ENCODE peak calls at places on chromosome 1, in six cellular contexts. One of them, this sample, is unnamed.

GRCh38 chr1:54453509-54453908 is 47.3 kb upstream of the SSBP3 start:
- DNase-seq in adrenal gland: no peak
- DNase-seq in neuronal stem cell: no peak
- DNase-seq in dorsolateral prefrontal cortex: no peak
- DNase-seq in prostate gland: no peak
- DNase-seq in MG63: no peak
- DNase-seq in this sample: no peak

GRCh38 chr1:158071106-158071505 is 77.7 kb downstream of the KIRREL1 start:
- DNase-seq in MG63: no peak
- DNase-seq in adrenal gland: no peak
- DNase-seq in dorsolateral prefrontal cortex: peak
- DNase-seq in neuronal stem cell: no peak
- DNase-seq in prostate gland: no peak
- DNase-seq in this sample: no peak

GRCh38 chr1:2088434-2088833 is 38.2 kb downstream of the PRKCZ start:
- DNase-seq in prostate gland: no peak
- DNase-seq in MG63: peak
- DNase-seq in dorsolateral prefrontal cortex: no peak
- DNase-seq in neuronal stem cell: no peak
- DNase-seq in adrenal gland: peak
- DNase-seq in this sample: no peak

GRCh38 chr1:81954388-81955023 is 153.8 kb downstream of the ADGRL2 start:
- DNase-seq in MG63: no peak
- DNase-seq in dorsolateral prefrontal cortex: no peak
- DNase-seq in adrenal gland: no peak
- DNase-seq in neuronal stem cell: no peak
- DNase-seq in prostate gland: no peak
- DNase-seq in this sample: no peak

GRCh38 chr1:210448293-210448892 is 119.7 kb downstream of the HHAT start:
- DNase-seq in adrenal gland: peak
- DNase-seq in prostate gland: peak
- DNase-seq in neuronal stem cell: peak
- DNase-seq in dorsolateral prefrontal cortex: no peak
- DNase-seq in MG63: no peak
- DNase-seq in this sample: no peak

GRCh38 chr1:66951513-66951912 is 26.7 kb downstream of the MIER1 start:
- DNase-seq in adrenal gland: no peak
- DNase-seq in MG63: peak
- DNase-seq in neuronal stem cell: no peak
- DNase-seq in prostate gland: no peak
- DNase-seq in dorsolateral prefrontal cortex: no peak
- DNase-seq in this sample: no peak

GRCh38 chr1:32972814-32973428 is 8.3 kb upstream of the RNF19B start:
- DNase-seq in prostate gland: peak
- DNase-seq in MG63: no peak
- DNase-seq in dorsolateral prefrontal cortex: peak
- DNase-seq in neuronal stem cell: peak
- DNase-seq in adrenal gland: peak
- DNase-seq in this sample: peak

GRCh38 chr1:162732094-162732493 is 58.4 kb upstream of the HSD17B7 start:
- DNase-seq in adrenal gland: no peak
- DNase-seq in MG63: no peak
- DNase-seq in prostate gland: no peak
- DNase-seq in neuronal stem cell: no peak
- DNase-seq in dorsolateral prefrontal cortex: no peak
- DNase-seq in this sample: no peak

GRCh38 chr1:27116697-27117096 is 38.2 kb downstream of the SLC9A1 start:
- DNase-seq in prostate gland: no peak
- DNase-seq in MG63: no peak
- DNase-seq in adrenal gland: peak
- DNase-seq in dorsolateral prefrontal cortex: no peak
- DNase-seq in neuronal stem cell: no peak
- DNase-seq in this sample: no peak

GRCh38 chr1:43835141-43836021 is 98.2 kb upstream of the ARTN start:
- DNase-seq in adrenal gland: peak
- DNase-seq in MG63: peak
- DNase-seq in prostate gland: no peak
- DNase-seq in dorsolateral prefrontal cortex: no peak
- DNase-seq in neuronal stem cell: no peak
- DNase-seq in this sample: no peak

GRCh38 chr1:150765229-150765976 is at the start of gene CTSS:
- DNase-seq in neuronal stem cell: no peak
- DNase-seq in prostate gland: no peak
- DNase-seq in MG63: no peak
- DNase-seq in dorsolateral prefrontal cortex: no peak
- DNase-seq in adrenal gland: no peak
- DNase-seq in this sample: no peak
- H3K4me3 ChIP-seq in neuronal stem cell: no peak
- H3K4me3 ChIP-seq in prostate gland: peak
- H3K4me3 ChIP-seq in MG63: peak
- H3K4me3 ChIP-seq in dorsolateral prefrontal cortex: peak
- H3K4me3 ChIP-seq in adrenal gland: no peak
- H3K4me3 ChIP-seq in this sample: peak

GRCh38 chr1:65056234-65056633 is 89.9 kb upstream of the JAK1 start:
- DNase-seq in dorsolateral prefrontal cortex: no peak
- DNase-seq in prostate gland: no peak
- DNase-seq in MG63: no peak
- DNase-seq in adrenal gland: no peak
- DNase-seq in neuronal stem cell: no peak
- DNase-seq in this sample: no peak
- H3K4me3 ChIP-seq in dorsolateral prefrontal cortex: no peak
- H3K4me3 ChIP-seq in prostate gland: no peak
- H3K4me3 ChIP-seq in MG63: no peak
- H3K4me3 ChIP-seq in adrenal gland: no peak
- H3K4me3 ChIP-seq in neuronal stem cell: no peak
- H3K4me3 ChIP-seq in this sample: no peak

DNA sequence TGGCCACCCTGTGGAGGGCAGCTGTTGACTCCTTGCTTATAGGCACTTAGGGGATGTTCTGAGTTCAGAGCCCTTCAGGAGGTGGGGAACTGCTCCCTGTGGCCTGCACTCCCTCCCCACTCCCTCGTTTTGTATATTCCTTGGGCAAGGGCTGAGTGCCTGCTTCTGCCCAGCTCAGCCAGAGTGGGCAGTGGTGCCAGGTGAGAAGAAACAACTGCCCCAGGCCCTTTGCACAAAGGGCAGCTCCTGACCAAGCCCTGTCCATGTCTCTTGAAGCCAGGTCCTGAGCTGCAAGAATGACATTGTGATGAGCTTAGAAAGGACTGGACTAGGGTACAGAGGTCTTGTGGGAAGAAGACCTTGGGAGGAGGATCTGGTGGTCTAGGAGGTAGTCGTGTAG is 2.2 kb downstream of the AGTRAP start:
- DNase-seq in neuronal stem cell: no peak
- DNase-seq in dorsolateral prefrontal cortex: no peak
- DNase-seq in prostate gland: no peak
- DNase-seq in MG63: no peak
- DNase-seq in adrenal gland: no peak
- DNase-seq in this sample: no peak
- H3K4me3 ChIP-seq in neuronal stem cell: no peak
- H3K4me3 ChIP-seq in dorsolateral prefrontal cortex: no peak
- H3K4me3 ChIP-seq in prostate gland: no peak
- H3K4me3 ChIP-seq in MG63: no peak
- H3K4me3 ChIP-seq in adrenal gland: no peak
- H3K4me3 ChIP-seq in this sample: no peak

DNA sequence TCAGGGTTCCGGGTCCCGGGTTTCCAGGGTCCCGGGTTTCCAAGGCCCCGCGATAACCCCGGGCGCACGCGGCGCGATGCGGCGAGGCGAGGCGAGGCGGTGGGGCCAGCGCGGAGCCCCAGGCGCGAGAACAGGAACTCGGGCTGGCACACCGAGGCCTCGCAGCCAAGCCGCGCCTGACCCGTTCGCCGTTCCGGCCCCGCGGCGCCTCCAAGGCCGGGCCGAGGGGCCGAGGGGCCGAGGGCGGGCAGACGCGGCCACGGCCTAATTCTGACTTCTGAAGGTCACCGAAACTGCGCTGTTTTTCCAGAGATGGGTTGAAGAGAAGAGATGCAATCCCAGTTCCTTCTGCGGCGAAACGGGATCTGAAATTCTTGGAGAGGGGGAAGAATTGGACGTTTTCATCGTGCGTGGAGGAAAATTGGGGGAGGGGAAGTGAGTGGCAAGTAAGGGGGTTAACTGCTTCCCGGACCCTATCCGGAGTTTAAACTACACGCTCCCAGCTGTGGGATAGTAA is 8.3 kb downstream of the TBX15 start:
- DNase-seq in prostate gland: no peak
- DNase-seq in MG63: peak
- DNase-seq in neuronal stem cell: peak
- DNase-seq in dorsolateral prefrontal cortex: no peak
- DNase-seq in adrenal gland: no peak
- DNase-seq in this sample: no peak
- H3K4me3 ChIP-seq in prostate gland: no peak
- H3K4me3 ChIP-seq in MG63: peak
- H3K4me3 ChIP-seq in neuronal stem cell: no peak
- H3K4me3 ChIP-seq in dorsolateral prefrontal cortex: peak
- H3K4me3 ChIP-seq in adrenal gland: no peak
- H3K4me3 ChIP-seq in this sample: peak

GRCh38 chr1:24928631-24929090 is 1.4 kb downstream of the RUNX3 start:
- DNase-seq in dorsolateral prefrontal cortex: no peak
- DNase-seq in MG63: peak
- DNase-seq in prostate gland: no peak
- DNase-seq in neuronal stem cell: peak
- DNase-seq in adrenal gland: no peak
- DNase-seq in this sample: no peak
- H3K4me3 ChIP-seq in dorsolateral prefrontal cortex: peak
- H3K4me3 ChIP-seq in MG63: peak
- H3K4me3 ChIP-seq in prostate gland: peak
- H3K4me3 ChIP-seq in neuronal stem cell: no peak
- H3K4me3 ChIP-seq in adrenal gland: no peak
- H3K4me3 ChIP-seq in this sample: peak

This sample was measured in breast epithelium.